ENCODE peak calls at places on chromosomes 5 and 9, in four cellular contexts. X is MM.1S, T is activated gamma-delta T cell treated with Interleukin-2 at 50 U/mL for 16 hours, H is fibroblast of lung. Y is an unnamed sample.

GRCh38 chr9:2241461-2241874 is 226.3 kb downstream of the SMARCA2 start:
- DNase-seq in X (peak; percentile 23), T (no peak), H (peak; percentile 93), Y (peak; percentile 83)

GRCh38 chr9:128946945-128947422 is 419 bp downstream of the DOLK start:
- DNase-seq in X (peak; percentile 19), T (peak; percentile 11), H (peak; percentile 26), Y (no peak)

GRCh38 chr9:127903557-127904475 is 4.4 kb upstream of the ST6GALNAC6 start:
- DNase-seq in X (no peak), T (peak; percentile 63), H (no peak), Y (no peak)

GRCh38 chr5:96051401-96051830 is 89.8 kb upstream of the ELL2 start:
- DNase-seq in X (no peak), T (no peak), H (no peak), Y (no peak)

GRCh38 chr5:95712347-95712958 is 18.7 kb upstream of the RHOBTB3 start:
- DNase-seq in X (no peak), T (no peak), H (peak; percentile 41), Y (no peak)

GRCh38 chr5:177444106-177445051 is 2.2 kb upstream of the PRR7 start:
- DNase-seq in X (peak; percentile 32), T (no peak), H (no peak), Y (no peak)

GRCh38 chr9:76613150-76613781 is 151.0 kb upstream of the PCA3 start:
- DNase-seq in X (no peak), T (no peak), H (no peak), Y (no peak)

GRCh38 chr5:150781706-150782614 is 3.4 kb downstream of the SMIM3 start:
- DNase-seq in X (no peak), T (no peak), H (peak; percentile 98), Y (peak; percentile 93)

GRCh38 chr9:33287087-33287490 is 3.2 kb upstream of the NFX1 start:
- DNase-seq in X (peak; percentile 83), T (peak; percentile 42), H (peak; percentile 81), Y (peak; percentile 73)

GRCh38 chr5:60102961-60103683 is 209.6 kb upstream of the PDE4D start:
- DNase-seq in X (no peak), T (no peak), H (no peak), Y (peak; percentile 49)

Y was measured in fibroblast of the conjunctiva.